ENCODE peak calls at places on chromosomes 3 and 15, in ten cellular contexts. O is naive thymus-derived CD4-positive, alpha-beta T cell; T is Caki2; S is transverse colon; V is HuH-7; L is MM.1S; M is NCI-H2081; J is CD4-positive, alpha-beta T cell; Q is stimulated activated CD4-positive, alpha-beta T cell treated with anti-CD3 and anti-CD28 coated beads, Interleukin-1b, Interleukin-23, amount 100 ng/mL, for 4 hours; X is LoVo. H is an unnamed sample.

GRCh38 chr3:42638339-42638842 is 15.1 kb upstream of the ZBTB47 start:
- DNase-seq in O (peak), T (no peak), S (no peak), V (no peak), L (peak), M (no peak), J (no peak), Q (no peak), X (no peak), H (no peak)

GRCh38 chr3:124203292-124203691 is 211.4 kb upstream of the ROPN1 start:
- DNase-seq in O (no peak), T (no peak), S (no peak), V (no peak), L (no peak), M (no peak), J (no peak), Q (no peak), X (no peak), H (no peak)

GRCh38 chr3:167733961-167734497 is 663 bp downstream of the PDCD10 start:
- DNase-seq in O (no peak), T (no peak), S (no peak), V (no peak), L (peak), M (peak), J (no peak), Q (no peak), X (no peak), H (no peak)

GRCh38 chr15:48570838-48571237 is 74.7 kb downstream of the FBN1 start:
- DNase-seq in O (no peak), T (no peak), S (no peak), V (no peak), L (no peak), M (no peak), J (no peak), Q (no peak), X (no peak), H (no peak)

GRCh38 chr3:126422571-126423091 is 27.9 kb downstream of the CFAP100 start:
- DNase-seq in O (no peak), T (no peak), S (no peak), V (no peak), L (no peak), M (no peak), J (no peak), Q (no peak), X (no peak), H (peak)

GRCh38 chr3:42025388-42026138 is 63.7 kb upstream of the ULK4 start:
- DNase-seq in O (no peak), T (peak), S (peak), V (peak), L (peak), M (peak), J (no peak), Q (peak), X (no peak), H (peak)

GRCh38 chr3:72192572-72192971 is 407.6 kb upstream of the PROK2 start:
- DNase-seq in O (no peak), T (no peak), S (no peak), V (no peak), L (no peak), M (no peak), J (no peak), Q (no peak), X (no peak), H (no peak)

GRCh38 chr15:89360294-89360971 is 25.8 kb upstream of the POLG start:
- DNase-seq in O (no peak), T (no peak), S (no peak), V (no peak), L (no peak), M (no peak), J (no peak), Q (no peak), X (no peak), H (peak)

GRCh38 chr3:37945407-37945802 is 45.2 kb upstream of the VILL start:
- DNase-seq in O (no peak), T (no peak), S (no peak), V (no peak), L (no peak), M (no peak), J (no peak), Q (no peak), X (peak), H (peak)

GRCh38 chr3:72678892-72679291 is 169.4 kb downstream of the SHQ1 start:
- DNase-seq in O (no peak), T (peak), S (no peak), V (no peak), L (no peak), M (no peak), J (no peak), Q (no peak), X (peak), H (no peak)

GRCh38 chr3:10357592-10358308 is 36.8 kb upstream of the SEC13 start:
- DNase-seq in O (no peak), T (no peak), S (no peak), V (no peak), L (no peak), M (no peak), J (no peak), Q (no peak), X (no peak), H (no peak)

GRCh38 chr3:168061332-168061996 is 34.3 kb downstream of the GOLIM4 start:
- DNase-seq in O (no peak), T (no peak), S (no peak), V (no peak), L (no peak), M (no peak), J (no peak), Q (no peak), X (no peak), H (no peak)

GRCh38 chr15:39596358-39597051 is 15.6 kb downstream of the THBS1 start:
- DNase-seq in O (no peak), T (no peak), S (no peak), V (no peak), L (no peak), M (no peak), J (no peak), Q (no peak), X (no peak), H (no peak)

GRCh38 chr3:40079203-40079844 is 230.2 kb upstream of the EIF1B start:
- DNase-seq in O (no peak), T (no peak), S (no peak), V (no peak), L (no peak), M (no peak), J (no peak), Q (no peak), X (no peak), H (no peak)

GRCh38 chr3:66502981-66503380 is 2.2 kb upstream of the LRIG1 start:
- DNase-seq in O (no peak), T (no peak), S (no peak), V (no peak), L (no peak), M (no peak), J (no peak), Q (no peak), X (no peak), H (no peak)

GRCh38 chr3:32456429-32457130 is 46.1 kb downstream of the CMTM6 start:
- DNase-seq in O (no peak), T (no peak), S (no peak), V (no peak), L (no peak), M (no peak), J (no peak), Q (no peak), X (no peak), H (peak)

GRCh38 chr3:63661242-63661641 is 8.8 kb downstream of the SNTN start:
- DNase-seq in O (no peak), T (no peak), S (no peak), V (no peak), L (no peak), M (no peak), J (no peak), Q (no peak), X (no peak), H (no peak)

GRCh38 chr3:72748659-72749058 is 99.6 kb downstream of the SHQ1 start:
- DNase-seq in O (peak), T (no peak), S (peak), V (no peak), L (no peak), M (no peak), J (no peak), Q (no peak), X (no peak), H (no peak)

GRCh38 chr3:99471353-99472323 is 166.8 kb upstream of the COL8A1 start:
- DNase-seq in O (no peak), T (no peak), S (no peak), V (no peak), L (no peak), M (no peak), J (no peak), Q (no peak), X (no peak), H (no peak)

GRCh38 chr15:68418611-68419161 is 13.3 kb downstream of the ITGA11 start:
- DNase-seq in O (no peak), T (no peak), S (peak), V (no peak), L (no peak), M (peak), J (no peak), Q (no peak), X (no peak), H (no peak)

GRCh38 chr3:51945926-51946500 is 3.9 kb downstream of the PARP3 start:
- DNase-seq in O (no peak), T (no peak), S (no peak), V (no peak), L (no peak), M (no peak), J (no peak), Q (no peak), X (no peak), H (no peak)

GRCh38 chr3:129077222-129077621 is 16.6 kb downstream of the GP9 start:
- DNase-seq in O (no peak), T (peak), S (no peak), V (no peak), L (no peak), M (no peak), J (no peak), Q (no peak), X (no peak), H (no peak)

GRCh38 chr15:52491460-52491859 is 37.2 kb downstream of the MYO5A start:
- DNase-seq in O (no peak), T (no peak), S (no peak), V (no peak), L (no peak), M (no peak), J (no peak), Q (no peak), X (no peak), H (no peak)

GRCh38 chr3:113245775-113246174 is 34.4 kb downstream of the BOC start:
- DNase-seq in O (no peak), T (no peak), S (no peak), V (no peak), L (no peak), M (no peak), J (no peak), Q (no peak), X (no peak), H (no peak)

GRCh38 chr15:58840048-58840447 is 68.9 kb downstream of the MINDY2 start:
- DNase-seq in O (no peak), T (no peak), S (no peak), V (no peak), L (no peak), M (no peak), J (no peak), Q (no peak), X (no peak), H (no peak)

GRCh38 chr3:156483961-156484787 is 70.7 kb downstream of the SSR3 start:
- DNase-seq in O (peak), T (peak), S (peak), V (no peak), L (peak), M (no peak), J (peak), Q (no peak), X (peak), H (no peak)

GRCh38 chr3:74066456-74066855 is 441.7 kb upstream of the PDZRN3 start:
- DNase-seq in O (no peak), T (no peak), S (no peak), V (no peak), L (no peak), M (no peak), J (no peak), Q (no peak), X (no peak), H (no peak)

GRCh38 chr3:29708884-29709283 is 428.0 kb downstream of the RBMS3 start:
- DNase-seq in O (no peak), T (no peak), S (no peak), V (no peak), L (no peak), M (no peak), J (no peak), Q (no peak), X (no peak), H (no peak)

GRCh38 chr3:179706233-179706632 is 53.4 kb downstream of the USP13 start:
- DNase-seq in O (no peak), T (no peak), S (no peak), V (no peak), L (no peak), M (no peak), J (no peak), Q (no peak), X (no peak), H (no peak)

GRCh38 chr3:171851685-171852084 is 8.5 kb downstream of the TMEM212 start:
- DNase-seq in O (no peak), T (peak), S (no peak), V (no peak), L (no peak), M (no peak), J (no peak), Q (no peak), X (peak), H (no peak)

GRCh38 chr3:181431743-181432142 is 280.0 kb upstream of the SOX2 start:
- DNase-seq in O (no peak), T (no peak), S (no peak), V (no peak), L (no peak), M (no peak), J (no peak), Q (no peak), X (no peak), H (no peak)

GRCh38 chr15:52232327-52232726 is 41.1 kb upstream of the GNB5 start:
- DNase-seq in O (no peak), T (no peak), S (no peak), V (no peak), L (no peak), M (no peak), J (no peak), Q (no peak), X (no peak), H (no peak)

H was measured in H1.